ENCODE peak calls at places on chromosomes 7 and 10, in seven cellular contexts. L, C, Y, H, V, T and Z are unnamed samples.

GRCh38 chr7:142801601-142802295 is 31.0 kb downstream of the PRSS2 start:
- DNase-seq in L (no peak), C (no peak), Y (no peak), H (no peak), V (no peak), T (no peak), Z (no peak)

GRCh38 chr7:17971392-17971791 is 31.1 kb upstream of the SNX13 start:
- DNase-seq in L (no peak), C (no peak), Y (no peak), H (no peak), V (no peak), T (no peak), Z (no peak)

GRCh38 chr10:117360016-117360415 is 15.2 kb downstream of the PDZD8 start:
- DNase-seq in L (no peak), C (peak), Y (peak), H (no peak), V (no peak), T (no peak), Z (no peak)

GRCh38 chr7:139873593-139874374 is 44.7 kb downstream of the TBXAS1 start:
- DNase-seq in L (no peak), C (no peak), Y (no peak), H (no peak), V (no peak), T (no peak), Z (no peak)

GRCh38 chr10:72638586-72639440 is 12.9 kb upstream of the MICU1 start:
- DNase-seq in L (no peak), C (no peak), Y (peak), H (no peak), V (no peak), T (no peak), Z (no peak)

GRCh38 chr10:96496281-96496925 is 17.3 kb downstream of the TLL2 start:
- DNase-seq in L (no peak), C (no peak), Y (peak), H (no peak), V (no peak), T (no peak), Z (no peak)

GRCh38 chr10:48604408-48605263 is at the start of gene ARHGAP22:
- DNase-seq in L (peak), C (peak), Y (peak), H (no peak), V (no peak), T (no peak), Z (peak)

GRCh38 chr10:34808789-34809745 is 6.0 kb downstream of the PARD3 start:
- DNase-seq in L (peak), C (peak), Y (no peak), H (no peak), V (no peak), T (peak), Z (no peak)

GRCh38 chr10:69316313-69317059 is 38.2 kb downstream of the HK1 start:
- DNase-seq in L (no peak), C (peak), Y (no peak), H (no peak), V (no peak), T (no peak), Z (no peak)

GRCh38 chr7:128899392-128899791 is 11.1 kb downstream of the KCP start:
- DNase-seq in L (no peak), C (no peak), Y (no peak), H (no peak), V (no peak), T (no peak), Z (no peak)

GRCh38 chr7:132819648-132820047 is 243.4 kb upstream of the PLXNA4 start:
- DNase-seq in L (no peak), C (no peak), Y (no peak), H (no peak), V (no peak), T (no peak), Z (no peak)

GRCh38 chr10:96097865-96098264 is 32.2 kb upstream of the ZNF518A start:
- DNase-seq in L (no peak), C (no peak), Y (no peak), H (no peak), V (no peak), T (no peak), Z (no peak)

GRCh38 chr10:62058476-62058875 is 157.0 kb downstream of the ARID5B start:
- DNase-seq in L (no peak), C (peak), Y (no peak), H (no peak), V (no peak), T (no peak), Z (no peak)

GRCh38 chr10:96230527-96230926 is 40.8 kb downstream of the BLNK start:
- DNase-seq in L (no peak), C (no peak), Y (no peak), H (no peak), V (no peak), T (no peak), Z (no peak)

GRCh38 chr10:100970914-100971811 is 1.9 kb downstream of the SEMA4G start:
- DNase-seq in L (no peak), C (no peak), Y (peak), H (no peak), V (no peak), T (peak), Z (no peak)

GRCh38 chr10:80579370-80579769 is 41.7 kb downstream of the SH2D4B start:
- DNase-seq in L (no peak), C (no peak), Y (no peak), H (no peak), V (no peak), T (no peak), Z (no peak)

GRCh38 chr10:126783806-126784205 is 113.3 kb upstream of the C10orf90 start:
- DNase-seq in L (no peak), C (peak), Y (no peak), H (no peak), V (no peak), T (no peak), Z (no peak)

GRCh38 chr10:31759124-31759798 is 169.4 kb downstream of the ARHGAP12 start:
- DNase-seq in L (peak), C (no peak), Y (peak), H (peak), V (no peak), T (peak), Z (peak)

GRCh38 chr7:40234666-40235065 is 99.9 kb downstream of the SUGCT start:
- DNase-seq in L (no peak), C (no peak), Y (no peak), H (no peak), V (no peak), T (no peak), Z (no peak)

GRCh38 chr10:43043773-43044394 is 33.0 kb upstream of the RET start:
- DNase-seq in L (peak), C (no peak), Y (no peak), H (no peak), V (no peak), T (peak), Z (no peak)

GRCh38 chr7:468681-469590 is 50.7 kb downstream of the PDGFA start:
- DNase-seq in L (peak), C (peak), Y (no peak), H (no peak), V (peak), T (peak), Z (no peak)

GRCh38 chr10:44894691-44895090 is 16.4 kb upstream of the TMEM72 start:
- DNase-seq in L (no peak), C (no peak), Y (no peak), H (no peak), V (no peak), T (no peak), Z (no peak)

GRCh38 chr7:584122-584465 is 64.4 kb upstream of the PDGFA start:
- DNase-seq in L (peak), C (no peak), Y (no peak), H (peak), V (no peak), T (peak), Z (no peak)